ENCODE peak calls at places on chromosomes 13 and 19, in nine cellular contexts. M is Panc1, K is K562, Q is GM12891, B is breast epithelium, H is stomach, P is HCT116, X is SK-N-MC, S is sigmoid colon. U is an unnamed sample.

GRCh38 chr19:15241259-15241658 is 9.0 kb upstream of the EPHX3 start:
- DNase-seq in M (no peak), K (no peak), Q (no peak), B (no peak), H (no peak), P (no peak), X (no peak), S (no peak), U (no peak)

GRCh38 chr13:28741080-28741479 is 22.3 kb upstream of the SLC46A3 start:
- DNase-seq in M (no peak), K (no peak), Q (no peak), B (no peak), H (no peak), P (no peak), X (no peak), S (no peak), U (no peak)

GRCh38 chr19:35773020-35773809 is 2.1 kb upstream of the ARHGAP33 start:
- DNase-seq in M (no peak), K (no peak), Q (no peak), B (no peak), H (no peak), P (no peak), X (no peak), S (no peak), U (no peak)

GRCh38 chr19:49094505-49095482 is 9.5 kb downstream of the SNRNP70 start:
- DNase-seq in M (no peak), K (no peak), Q (no peak), B (no peak), H (no peak), P (no peak), X (no peak), S (no peak), U (no peak)

GRCh38 chr13:20121154-20121515 is 39.7 kb downstream of the GJA3 start:
- DNase-seq in M (no peak), K (no peak), Q (no peak), B (no peak), H (no peak), P (no peak), X (no peak), S (no peak), U (no peak)

GRCh38 chr13:102862624-102863210 is 16.9 kb downstream of the ERCC5 start:
- DNase-seq in M (no peak), K (no peak), Q (no peak), B (no peak), H (no peak), P (no peak), X (no peak), S (no peak), U (no peak)

GRCh38 chr13:64723735-64724134 is 2506.4 kb downstream of the PCDH9 start:
- DNase-seq in M (peak), K (no peak), Q (no peak), B (no peak), H (no peak), P (peak), X (peak), S (no peak), U (no peak)

GRCh38 chr19:11181488-11181887 is 15.9 kb downstream of the KANK2 start:
- DNase-seq in M (no peak), K (no peak), Q (no peak), B (no peak), H (no peak), P (no peak), X (no peak), S (no peak), U (no peak)

GRCh38 chr19:33241530-33242101 is 16.0 kb upstream of the SLC7A10 start:
- DNase-seq in M (no peak), K (peak), Q (no peak), B (no peak), H (peak), P (no peak), X (no peak), S (no peak), U (no peak)

GRCh38 chr13:20526664-20527063 is 1.0 kb upstream of the CRYL1 start:
- DNase-seq in M (no peak), K (no peak), Q (no peak), B (no peak), H (no peak), P (no peak), X (no peak), S (no peak), U (no peak)

GRCh38 chr19:39341122-39341719 is 1.0 kb upstream of the SAMD4B start:
- DNase-seq in M (no peak), K (peak), Q (no peak), B (no peak), H (peak), P (no peak), X (no peak), S (peak), U (no peak)

GRCh38 chr13:38900188-38900587 is 90.4 kb downstream of the STOML3 start:
- DNase-seq in M (no peak), K (peak), Q (no peak), B (no peak), H (no peak), P (no peak), X (no peak), S (no peak), U (no peak)

GRCh38 chr19:47719047-47719885 is 6.0 kb downstream of the EHD2 start:
- DNase-seq in M (no peak), K (no peak), Q (no peak), B (peak), H (peak), P (no peak), X (no peak), S (peak), U (no peak)

DNA sequence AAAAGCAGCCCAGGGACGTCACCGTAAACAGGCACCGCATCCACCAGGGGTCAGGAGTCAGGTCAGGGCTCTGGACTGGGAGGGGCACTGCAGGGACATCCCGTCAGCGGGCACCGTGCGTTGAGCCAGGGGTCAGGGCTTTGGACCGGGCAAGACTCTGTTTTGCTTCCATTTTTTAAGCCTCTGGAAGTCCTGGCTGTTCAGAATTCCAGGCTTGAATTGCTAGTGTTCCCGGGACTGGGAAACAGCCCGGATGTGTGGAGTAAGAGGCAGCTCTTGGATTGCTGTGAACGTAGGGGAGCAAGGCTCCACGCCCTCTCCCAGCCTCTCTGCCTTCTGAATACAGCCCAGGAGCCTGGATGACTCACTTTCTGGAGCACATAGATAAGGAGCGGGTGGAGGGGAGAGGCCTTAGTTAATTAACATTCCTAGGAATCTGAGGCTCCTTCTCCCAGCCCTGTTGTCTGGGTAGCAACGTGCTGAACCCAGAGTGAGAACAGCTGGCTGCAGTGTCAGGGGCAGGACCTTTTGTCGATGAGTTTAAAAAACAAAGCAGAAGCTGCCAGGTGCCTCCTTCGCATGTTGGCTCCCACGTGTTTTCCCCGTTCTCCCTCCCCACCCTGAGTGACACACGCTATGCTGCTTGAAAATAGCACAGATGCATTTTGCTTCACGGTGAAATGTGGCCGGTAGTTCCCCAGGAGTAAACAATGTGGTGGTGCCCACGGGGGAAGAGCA is 21.9 kb downstream of the ATP11A start:
- DNase-seq in M (no peak), K (peak), Q (peak), B (peak), H (peak), P (peak), X (peak), S (peak), U (peak)
- TF ChIP-seq POLR2AphosphoS5 in M (peak), K (peak), Q (no peak), B (peak), H (peak), P (peak), X (no peak), S (peak), U (no peak)

DNA sequence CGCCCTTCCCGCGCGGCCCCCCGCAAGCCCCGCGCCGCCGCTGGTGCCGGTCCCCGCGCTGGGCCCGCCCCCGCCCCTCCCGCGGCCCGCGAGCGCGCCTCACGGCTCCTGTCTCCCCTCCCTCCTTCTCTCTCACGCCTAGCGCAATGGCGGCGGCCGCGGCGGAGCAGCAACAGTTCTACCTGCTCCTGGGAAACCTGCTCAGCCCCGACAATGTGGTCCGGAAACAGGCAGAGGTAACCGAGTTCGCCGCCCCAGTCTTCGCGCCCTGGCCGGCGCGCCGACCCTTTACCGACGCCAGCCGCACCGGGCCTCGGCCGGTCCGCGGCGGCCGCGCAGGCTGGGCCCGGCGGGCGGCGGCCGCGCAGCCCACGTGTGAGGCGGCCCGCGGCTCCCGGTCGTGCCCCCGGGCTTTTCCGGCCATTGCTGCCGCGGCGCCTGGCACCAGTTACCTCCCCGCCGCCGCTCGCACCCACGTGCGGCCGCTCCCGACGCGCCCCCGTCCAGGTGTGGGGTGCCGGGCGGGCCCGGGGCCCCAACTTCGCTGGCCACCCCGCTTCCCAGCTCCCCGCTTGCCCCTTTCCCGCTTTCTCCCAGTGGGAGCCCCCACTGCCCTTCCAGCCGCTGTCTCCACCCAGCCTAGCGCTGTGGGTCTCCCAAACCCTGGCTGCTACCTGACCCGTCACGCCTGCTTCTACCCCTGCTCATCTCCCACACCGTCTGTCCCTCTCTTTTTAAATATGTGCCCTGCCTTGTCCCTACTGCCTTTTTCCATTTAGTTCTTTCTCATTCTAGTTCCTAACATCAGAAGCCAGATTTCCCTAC is 23.3 kb downstream of the IPO5 start:
- DNase-seq in M (no peak), K (peak), Q (peak), B (peak), H (no peak), P (no peak), X (no peak), S (no peak), U (peak)
- TF ChIP-seq POLR2AphosphoS5 in M (peak), K (peak), Q (no peak), B (no peak), H (no peak), P (peak), X (peak), S (no peak), U (no peak)

GRCh38 chr19:1825909-1826556 is 14.0 kb upstream of the ATP8B3 start:
- DNase-seq in M (no peak), K (peak), Q (peak), B (peak), H (peak), P (no peak), X (no peak), S (peak), U (peak)
- TF ChIP-seq POLR2AphosphoS5 in M (no peak), K (no peak), Q (no peak), B (no peak), H (no peak), P (no peak), X (no peak), S (no peak), U (no peak)

DNA sequence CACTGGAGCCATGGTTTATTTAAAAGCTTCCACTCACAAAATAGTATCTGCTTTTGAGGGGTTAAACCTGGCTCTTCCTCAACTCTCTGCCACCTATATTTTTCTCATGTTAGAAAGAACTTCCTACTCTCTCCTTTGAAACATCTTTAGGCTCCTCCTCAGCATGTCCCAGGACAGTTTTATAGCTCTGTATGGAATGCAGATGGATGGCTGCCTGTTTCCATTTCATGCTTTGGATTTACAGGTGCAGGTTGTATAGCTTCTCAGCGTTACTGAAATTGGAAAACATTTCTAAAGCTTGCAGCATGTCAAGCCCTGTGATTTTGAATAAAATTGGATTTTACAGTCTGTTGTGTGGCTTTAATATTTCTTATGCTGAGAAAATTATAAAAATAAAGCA is 314.0 kb downstream of the NDFIP2 start:
- DNase-seq in M (no peak), K (no peak), Q (no peak), B (no peak), H (no peak), P (no peak), X (no peak), S (no peak), U (no peak)
- TF ChIP-seq POLR2AphosphoS5 in M (no peak), K (no peak), Q (no peak), B (no peak), H (no peak), P (no peak), X (no peak), S (no peak), U (no peak)

DNA sequence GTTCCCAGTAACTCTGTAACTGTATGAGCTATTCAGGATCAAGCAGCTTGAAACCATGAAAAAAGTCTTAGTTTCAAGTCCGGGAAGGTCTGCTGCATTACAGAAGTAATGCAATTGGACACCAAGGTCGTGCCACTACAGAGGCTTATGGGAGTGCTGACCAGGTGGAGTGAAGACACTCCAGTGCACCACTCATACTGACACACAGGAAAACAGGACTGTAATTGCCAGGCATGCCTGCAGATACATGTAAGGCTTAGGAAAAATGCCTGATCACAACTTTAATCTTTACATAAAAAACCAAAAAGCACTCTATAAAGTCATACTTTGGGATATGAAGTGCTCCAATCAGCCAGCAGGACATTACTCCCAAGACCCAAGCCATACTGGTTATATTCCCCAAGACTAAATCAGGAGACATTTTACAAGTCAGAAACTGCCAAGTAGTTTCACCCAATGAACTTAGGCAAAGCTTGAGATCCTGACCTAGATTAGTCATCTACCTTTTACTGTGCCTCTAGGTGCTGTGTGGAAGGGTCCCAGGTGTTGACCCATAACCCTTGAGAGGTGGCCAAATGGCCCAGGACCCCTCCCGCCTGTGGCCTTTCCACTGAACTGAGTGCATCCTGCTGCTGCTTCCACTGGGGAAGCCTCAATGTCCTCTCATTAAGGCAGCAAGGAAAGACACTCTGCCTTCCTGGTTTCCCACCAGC is 27.5 kb downstream of the ANKRD10 start:
- DNase-seq in M (no peak), K (no peak), Q (no peak), B (no peak), H (no peak), P (no peak), X (no peak), S (no peak), U (no peak)
- TF ChIP-seq POLR2AphosphoS5 in M (peak), K (no peak), Q (peak), B (no peak), H (no peak), P (peak), X (no peak), S (no peak), U (peak)

DNA sequence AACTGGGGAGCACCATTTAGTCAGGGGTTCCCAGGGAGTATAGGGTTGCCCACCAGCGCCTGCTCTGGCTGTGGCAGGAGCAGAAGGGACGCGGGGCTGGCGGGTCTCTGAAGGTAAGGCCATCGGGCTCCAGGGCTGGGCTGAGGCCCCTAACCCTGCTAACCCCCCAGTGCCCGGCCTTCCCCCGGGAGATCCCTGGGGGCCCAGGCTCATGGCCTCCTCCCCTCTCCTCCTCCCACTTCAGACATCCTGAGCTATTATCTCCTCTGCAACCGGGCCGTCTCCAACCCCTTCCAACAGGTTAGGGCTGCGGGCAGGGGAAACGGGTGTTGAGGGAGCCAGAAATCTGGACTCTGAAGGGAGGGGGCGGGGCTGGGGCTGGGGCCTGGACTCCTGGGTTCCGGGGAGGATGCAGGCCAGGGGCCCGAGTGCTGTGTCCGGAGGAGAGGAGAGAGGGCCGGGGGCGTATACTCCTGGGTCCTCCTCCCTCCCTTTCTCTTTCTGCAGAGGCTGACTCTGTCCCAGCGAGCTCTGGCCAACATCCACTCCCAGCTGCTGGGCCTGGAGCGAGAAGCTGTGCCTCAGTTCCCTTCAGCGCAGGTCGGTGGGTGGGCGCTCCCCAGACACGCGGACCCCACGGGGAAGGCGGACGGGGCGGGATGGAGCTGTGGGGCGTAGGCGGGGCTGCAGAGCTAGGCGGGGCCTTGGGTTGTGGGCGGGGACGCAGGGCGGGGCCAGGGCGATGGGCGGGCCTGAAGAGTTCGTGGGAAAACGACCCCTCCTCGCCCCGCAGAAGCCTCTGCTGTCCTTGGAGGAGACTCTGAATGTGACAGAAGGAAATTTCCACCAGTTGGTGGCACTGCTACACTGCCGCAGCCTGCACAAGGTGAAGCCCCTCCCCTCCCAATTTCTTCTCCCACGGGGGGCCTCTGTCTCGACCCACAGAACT is 15.3 kb downstream of the TTYH1 start:
- DNase-seq in M (no peak), K (peak), Q (no peak), B (no peak), H (no peak), P (peak), X (peak), S (no peak), U (peak)
- TF ChIP-seq POLR2AphosphoS5 in M (peak), K (no peak), Q (no peak), B (no peak), H (no peak), P (peak), X (no peak), S (peak), U (no peak)

DNA sequence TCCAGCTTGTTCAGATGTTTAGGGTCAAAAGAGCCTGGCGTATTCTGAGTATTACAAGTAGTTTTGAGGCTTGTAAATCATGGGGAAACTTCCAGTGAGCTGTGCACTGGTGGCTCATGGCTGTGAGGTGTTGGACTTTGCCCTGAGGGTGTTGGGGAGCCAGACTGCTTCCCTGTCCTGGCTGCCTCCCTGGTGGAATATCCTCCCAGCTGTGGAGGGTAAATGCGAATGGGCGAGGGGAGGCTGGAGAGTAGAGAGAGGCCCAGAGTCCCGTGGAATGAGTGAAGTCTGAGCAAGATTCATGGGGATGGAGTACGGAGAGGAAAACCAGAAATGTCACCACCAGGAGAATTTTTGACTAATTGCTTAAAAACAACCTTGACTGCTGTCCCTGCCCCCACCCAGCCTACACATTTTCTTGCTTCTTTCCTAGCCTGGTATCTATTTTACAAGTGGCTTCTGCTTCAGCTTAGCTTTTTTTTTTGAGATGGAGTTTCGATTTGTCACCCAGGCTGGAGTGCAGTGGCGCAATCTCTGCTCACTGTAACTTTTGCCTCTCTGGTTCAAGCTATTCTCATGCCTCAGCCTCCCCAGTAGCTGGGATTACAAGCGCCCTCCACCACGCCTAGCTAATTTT is 3.7 kb downstream of the SNRPA start:
- DNase-seq in M (no peak), K (no peak), Q (no peak), B (no peak), H (peak), P (no peak), X (no peak), S (no peak), U (no peak)
- TF ChIP-seq POLR2AphosphoS5 in M (no peak), K (no peak), Q (no peak), B (no peak), H (peak), P (no peak), X (no peak), S (no peak), U (no peak)

U was measured in GM12892.